ENCODE peak calls at places on chromosomes 6 and 20, in five cellular contexts. H, A, C, U and T are unnamed samples.
A peak's percentile ranks its signal among the peaks of the same experiment; 100 is the strongest.

GRCh38 chr6:7911345-7911725 is 747 bp upstream of the TXNDC5 start:
- DNase-seq in U (no peak), H (peak; percentile 13), C (no peak), A (no peak), T (no peak)

GRCh38 chr6:37865534-37865933 is 46.0 kb downstream of the ZFAND3 start:
- DNase-seq in C (no peak), A (no peak), U (no peak), H (no peak), T (no peak)

GRCh38 chr6:44630125-44631028 is 242.9 kb downstream of the CDC5L start:
- DNase-seq in H (peak; percentile 33), U (no peak), A (no peak), C (peak; percentile 53), T (peak; percentile 18)

GRCh38 chr6:25296980-25297379 is 17.8 kb downstream of the CARMIL1 start:
- DNase-seq in U (no peak), A (no peak), H (no peak), C (no peak), T (no peak)

GRCh38 chr20:37567331-37567665 is 39.6 kb upstream of the BLCAP start:
- DNase-seq in H (no peak), U (no peak), A (no peak), C (no peak), T (no peak)

GRCh38 chr6:30887901-30888300 is 3.6 kb downstream of the DDR1 start:
- DNase-seq in H (no peak), C (no peak), U (no peak), A (no peak), T (no peak)

GRCh38 chr6:84330325-84330724 is 102.9 kb upstream of the CEP162 start:
- DNase-seq in C (no peak), U (no peak), H (no peak), A (no peak), T (no peak)

GRCh38 chr6:102641426-102641825 is 1247.9 kb downstream of the GRIK2 start:
- DNase-seq in U (no peak), A (no peak), C (no peak), H (no peak), T (no peak)

GRCh38 chr20:34522969-34523871 is 7.0 kb downstream of the DYNLRB1 start:
- DNase-seq in A (no peak), U (no peak), C (peak; percentile 80), H (peak; percentile 79), T (peak; percentile 50)

GRCh38 chr20:43444107-43444506 is 13.6 kb upstream of the SRSF6 start:
- DNase-seq in C (no peak), A (no peak), H (no peak), U (no peak), T (no peak)

GRCh38 chr20:34525709-34526416 is 9.6 kb downstream of the DYNLRB1 start:
- DNase-seq in A (peak; percentile 48), U (no peak), H (peak; percentile 99), C (no peak), T (no peak)

GRCh38 chr6:26394289-26394688 is 7.8 kb upstream of the BTN3A1 start:
- DNase-seq in H (peak; percentile 33), U (no peak), A (peak; percentile 15), C (no peak), T (no peak)

GRCh38 chr20:6381887-6382286 is 259.1 kb upstream of the FERMT1 start:
- DNase-seq in U (no peak), C (no peak), H (peak; percentile 9), A (no peak), T (no peak)

GRCh38 chr6:97963148-97963680 is 680.2 kb upstream of the MMS22L start:
- DNase-seq in C (no peak), A (no peak), U (no peak), H (no peak), T (no peak)

GRCh38 chr20:10357974-10358373 is 76.0 kb downstream of the MKKS start:
- DNase-seq in U (no peak), C (no peak), H (no peak), A (no peak), T (no peak)

GRCh38 chr6:128498244-128498643 is 22.2 kb downstream of the PTPRK start:
- DNase-seq in A (no peak), H (no peak), C (no peak), U (no peak), T (no peak)

GRCh38 chr6:111210074-111210729 is 122.9 kb downstream of the SLC16A10 start:
- DNase-seq in H (peak; percentile 62), A (peak; percentile 22), U (no peak), C (peak; percentile 71), T (no peak)

GRCh38 chr6:158894192-158894591 is 75.0 kb upstream of the EZR start:
- DNase-seq in H (peak; percentile 26), U (no peak), C (no peak), A (no peak), T (no peak)

GRCh38 chr6:14472964-14473363 is 355.4 kb downstream of the CD83 start:
- DNase-seq in C (peak; percentile 42), H (no peak), U (no peak), A (peak; percentile 16), T (no peak)